ENCODE peak calls at places on chromosomes 5 and 9, in nine cellular contexts. V is stimulated activated CD8-positive, alpha-beta memory T cell treated with anti-CD3 and anti-CD28 coated beads, Interleukin-2, amount 100 ng/mL, for 1 hour; M is nephron progenitor cell; N is hypothalamus; H is GM23248; A is stimulated activated naive CD4-positive, alpha-beta T cell; C is EL; W is C1 segment of cervical spinal cord; I is CD8-positive, alpha-beta memory T cell. E is an unnamed sample.

GRCh38 chr9:116286287-116286686 is 132.7 kb downstream of the PAPPA start:
- DNase-seq in H (no peak), M (peak), C (no peak), V (no peak), I (no peak), W (no peak), N (no peak), A (no peak), E (no peak)

GRCh38 chr5:36969700-36970395 is 93.3 kb downstream of the NIPBL start:
- DNase-seq in I (no peak), H (no peak), V (no peak), M (no peak), N (no peak), A (no peak), W (no peak), C (no peak), E (no peak)

GRCh38 chr5:120093178-120093577 is 370.9 kb upstream of the PRR16 start:
- DNase-seq in H (no peak), N (no peak), V (no peak), C (no peak), W (no peak), M (no peak), I (no peak), A (no peak), E (no peak)

GRCh38 chr9:71816782-71817549 is 48.7 kb upstream of the CEMIP2 start:
- DNase-seq in V (no peak), I (no peak), W (no peak), C (no peak), A (no peak), M (no peak), H (no peak), N (no peak), E (no peak)

GRCh38 chr9:133238851-133239532 is 29.9 kb upstream of the OBP2B start:
- DNase-seq in V (no peak), N (no peak), H (peak), C (peak), W (no peak), M (peak), A (peak), I (peak), E (peak)

GRCh38 chr9:97511762-97512429 is 10.4 kb downstream of the TMOD1 start:
- DNase-seq in A (no peak), V (no peak), H (no peak), W (no peak), I (no peak), M (no peak), C (peak), N (no peak), E (no peak)

GRCh38 chr9:75890541-75891276 is at the start of gene PCSK5:
- DNase-seq in W (peak), M (peak), N (peak), C (peak), V (peak), I (peak), H (peak), A (peak), E (peak)

GRCh38 chr5:10421841-10422691 is 19.6 kb upstream of the ROPN1L start:
- DNase-seq in I (no peak), V (no peak), W (peak), C (no peak), N (no peak), H (no peak), A (no peak), M (no peak), E (no peak)

GRCh38 chr9:98536542-98537173 is 172.1 kb downstream of the GABBR2 start:
- DNase-seq in M (no peak), V (no peak), I (no peak), W (no peak), H (no peak), N (no peak), A (no peak), C (no peak), E (no peak)

GRCh38 chr5:35087971-35088370 is 40.2 kb upstream of the AGXT2 start:
- DNase-seq in I (no peak), H (peak), A (no peak), V (no peak), W (no peak), N (no peak), M (no peak), C (peak), E (no peak)

GRCh38 chr5:76535577-76535976 is 87.6 kb downstream of the F2RL2 start:
- DNase-seq in A (no peak), W (no peak), V (no peak), C (no peak), M (no peak), N (no peak), I (no peak), H (no peak), E (no peak)

GRCh38 chr5:150612405-150612804 is 28.1 kb upstream of the SYNPO start:
- DNase-seq in N (no peak), C (no peak), A (no peak), W (no peak), I (no peak), V (no peak), M (no peak), H (no peak), E (no peak)

GRCh38 chr5:132099073-132099748 is 25.6 kb downstream of the CSF2 start:
- DNase-seq in W (no peak), V (no peak), H (peak), N (no peak), A (no peak), I (peak), M (no peak), C (no peak), E (no peak)

GRCh38 chr5:83711982-83712601 is 8.6 kb downstream of the HAPLN1 start:
- DNase-seq in A (no peak), V (no peak), W (no peak), M (peak), C (peak), H (peak), I (no peak), N (no peak), E (peak)